ENCODE peak calls at places on chromosomes 11 and 22, in six cellular contexts. J, D, R, B, I and M are unnamed samples.

GRCh38 chr11:108886608-108887007 is 221.7 kb downstream of the DDX10 start:
- DNase-seq in I (no peak), J (no peak), R (no peak), D (no peak), B (no peak), M (no peak)

GRCh38 chr11:125588505-125588904 is 4.1 kb upstream of the STT3A start:
- DNase-seq in I (no peak), D (no peak), B (no peak), R (no peak), J (no peak), M (no peak)

GRCh38 chr11:118076754-118077281 is at the start of gene TMPRSS4:
- DNase-seq in I (no peak), D (no peak), B (no peak), R (no peak), J (no peak), M (no peak)

GRCh38 chr22:35838849-35839646 is 121.4 kb downstream of the APOL5 start:
- DNase-seq in D (no peak), J (peak; percentile 71), R (peak; percentile 25), B (no peak), I (peak; percentile 50), M (peak; percentile 37)

GRCh38 chr11:126146454-126147192 is 64.8 kb downstream of the RPUSD4 start:
- DNase-seq in B (no peak), J (peak; percentile 85), R (no peak), I (no peak), D (no peak), M (no peak)

GRCh38 chr11:70460959-70461358 is 62.6 kb downstream of the CTTN start:
- DNase-seq in R (no peak), B (no peak), J (no peak), I (no peak), D (no peak), M (no peak)

GRCh38 chr11:10622957-10623787 is 54.7 kb upstream of the LYVE1 start:
- DNase-seq in D (no peak), J (peak; percentile 35), B (no peak), R (no peak), I (peak; percentile 54), M (no peak)

GRCh38 chr11:77249427-77249826 is 52.1 kb downstream of the GDPD4 start:
- DNase-seq in I (no peak), B (no peak), J (no peak), D (no peak), R (no peak), M (no peak)

GRCh38 chr11:62149986-62150886 is 26.4 kb downstream of the INCENP start:
- DNase-seq in R (no peak), D (no peak), I (no peak), J (peak; percentile 30), B (no peak), M (no peak)

GRCh38 chr22:39526736-39527171 is 5.8 kb downstream of the RPS19BP1 start:
- DNase-seq in R (no peak), I (no peak), J (no peak), D (no peak), B (no peak), M (no peak)

GRCh38 chr11:68506908-68507307 is 46.4 kb downstream of the PPP6R3 start:
- DNase-seq in I (no peak), D (no peak), R (no peak), B (no peak), J (no peak), M (no peak)

GRCh38 chr11:94201004-94201465 is 72.4 kb downstream of the PANX1 start:
- DNase-seq in R (no peak), D (peak; percentile 29), J (no peak), I (no peak), B (no peak), M (no peak)

GRCh38 chr11:86559311-86559945 is 113.0 kb downstream of the ME3 start:
- DNase-seq in R (no peak), J (no peak), B (no peak), D (peak; percentile 77), I (peak; percentile 45), M (no peak)

GRCh38 chr22:46054091-46054877 is 77.3 kb upstream of the WNT7B start:
- DNase-seq in J (peak; percentile 35), I (peak; percentile 81), B (no peak), D (no peak), R (peak; percentile 75), M (peak; percentile 83)

GRCh38 chr11:70142171-70142875 is 60.8 kb upstream of the FADD start:
- DNase-seq in D (no peak), B (no peak), I (no peak), J (peak; percentile 84), R (no peak), M (peak; percentile 42)

GRCh38 chr11:134393638-134394037 is 18.4 kb downstream of the B3GAT1 start:
- DNase-seq in J (peak; percentile 74), R (no peak), I (no peak), B (no peak), D (no peak), M (peak; percentile 39)

GRCh38 chr11:123479048-123479837 is 49.2 kb downstream of the GRAMD1B start:
- DNase-seq in B (no peak), R (no peak), D (no peak), I (no peak), J (no peak), M (no peak)
- H3K4me3 ChIP-seq in B (no peak overlapping the region), R (no peak overlapping the region), D (no peak overlapping the region), I (no peak overlapping the region), J (no peak overlapping the region), M (no peak overlapping the region)

GRCh38 chr22:49241174-49241851 is 586.4 kb downstream of the BRD1 start:
- DNase-seq in J (no peak), D (peak; percentile 70), B (no peak), R (no peak), I (no peak), M (no peak)

GRCh38 chr22:49240472-49240871 is 587.2 kb downstream of the BRD1 start:
- DNase-seq in I (no peak), R (no peak), B (no peak), D (peak; percentile 89), J (no peak), M (no peak)

GRCh38 chr22:49243335-49243734 is 584.3 kb downstream of the BRD1 start:
- DNase-seq in J (no peak), I (no peak), R (no peak), B (no peak), D (no peak), M (no peak)

GRCh38 chr22:49243965-49244364 is 583.7 kb downstream of the BRD1 start:
- DNase-seq in B (no peak), I (no peak), D (peak; percentile 92), J (no peak), R (no peak), M (no peak)

GRCh38 chr22:49242480-49242879 is 585.2 kb downstream of the BRD1 start:
- DNase-seq in J (no peak), B (no peak), I (no peak), D (peak; percentile 60), R (no peak), M (no peak)
- H3K27me3 ChIP-seq in J (no peaks in the 10 kb centered on the region), B (no peaks in the 10 kb centered on the region), I (no peaks in the 10 kb centered on the region), D (no peaks in the 10 kb centered on the region), R (peaks cover 4% of the 10 kb centered on the region), M (no peaks in the 10 kb centered on the region)

GRCh38 chr11:12540075-12540685 is 134.0 kb upstream of the TEAD1 start:
- DNase-seq in D (peak; percentile 89), I (no peak), J (no peak), B (no peak), R (no peak), M (no peak)

GRCh38 chr11:12542186-12542935 is 131.9 kb upstream of the TEAD1 start:
- DNase-seq in I (no peak), J (no peak), D (peak; percentile 53), R (no peak), B (no peak), M (no peak)

GRCh38 chr11:12540913-12541587 is 133.2 kb upstream of the TEAD1 start:
- DNase-seq in J (peak; percentile 66), D (peak; percentile 92), I (peak; percentile 41), B (no peak), R (peak; percentile 57), M (no peak)

GRCh38 chr11:12539570-12539969 is 134.7 kb upstream of the TEAD1 start:
- DNase-seq in R (no peak), I (no peak), J (no peak), B (no peak), D (no peak), M (no peak)

DNA sequence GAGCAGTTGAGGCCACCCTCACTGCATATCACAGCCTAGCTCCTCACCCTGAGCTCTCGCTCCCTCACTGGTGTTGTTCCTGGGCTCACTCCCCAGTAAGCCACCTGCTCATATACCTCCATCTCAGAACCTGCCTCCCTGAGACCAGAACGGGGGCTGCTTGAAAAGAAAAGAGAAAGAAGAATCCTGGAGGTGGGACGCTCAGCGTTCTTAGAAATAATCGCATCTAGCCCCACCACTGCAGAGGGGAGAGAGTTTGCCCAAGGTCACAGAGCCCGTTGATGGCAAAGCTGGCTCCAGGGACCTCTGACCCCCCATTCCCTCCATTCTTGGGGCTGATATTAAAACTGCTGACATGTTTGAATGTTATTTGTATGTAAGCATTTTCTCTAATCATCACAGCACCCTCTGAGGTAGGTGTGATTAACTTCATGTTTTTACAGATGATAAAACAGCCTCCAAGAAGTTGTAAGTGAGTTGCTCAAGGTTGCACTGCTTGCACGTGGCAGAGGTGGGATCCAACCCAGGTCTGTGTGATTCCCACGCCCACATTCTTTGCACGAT is 132.6 kb upstream of the TEAD1 start:
- DNase-seq in D (peak; percentile 84), B (no peak), I (no peak), R (no peak), J (no peak), M (no peak)
- H3K4me3 ChIP-seq in D (no peak overlapping the region), B (no peak overlapping the region), I (no peak overlapping the region), R (no peak overlapping the region), J (no peak overlapping the region), M (no peak overlapping the region)

GRCh38 chr11:8366316-8366715 is 102.6 kb upstream of the LMO1 start:
- DNase-seq in B (no peak), I (no peak), J (no peak), D (no peak), R (no peak), M (no peak)
- H3K27me3 ChIP-seq in B (no peaks in the 10 kb centered on the region), I (no peaks in the 10 kb centered on the region), J (no peaks in the 10 kb centered on the region), D (no peaks in the 10 kb centered on the region), R (no peaks in the 10 kb centered on the region), M (no peaks in the 10 kb centered on the region)

GRCh38 chr11:28702871-28703270 is 594.7 kb downstream of the METTL15 start:
- DNase-seq in J (no peak), I (no peak), R (no peak), D (no peak), B (no peak), M (no peak)
- H3K4me3 ChIP-seq in J (no peak overlapping the region), I (no peak overlapping the region), R (no peak overlapping the region), D (no peak overlapping the region), B (no peak overlapping the region), M (no peak overlapping the region)

DNA sequence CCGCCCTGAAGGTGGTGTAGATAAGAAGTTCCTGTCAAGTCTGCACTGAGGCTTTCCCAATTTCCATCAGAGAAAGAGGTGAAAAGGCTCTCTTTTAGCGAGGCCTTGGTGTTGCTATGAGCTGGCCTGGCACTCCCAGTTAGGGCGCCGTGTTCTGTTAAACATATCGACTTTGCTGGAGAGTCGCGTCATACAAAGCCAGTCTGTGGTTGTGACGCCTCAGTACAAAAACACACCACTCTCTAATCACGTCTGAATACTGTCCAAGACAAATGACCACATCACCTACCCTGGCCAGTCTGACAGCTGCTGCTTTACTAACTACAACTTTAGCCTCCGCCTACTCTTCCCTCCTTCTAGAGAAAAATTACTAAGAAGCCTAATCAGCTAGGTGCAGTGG is 8.0 kb upstream of the TOLLIP start:
- DNase-seq in D (no peak), R (no peak), I (no peak), J (no peak), B (no peak), M (no peak)
- H3K27me3 ChIP-seq in D (no peaks in the 10 kb centered on the region), R (no peaks in the 10 kb centered on the region), I (no peaks in the 10 kb centered on the region), J (peaks cover 22% of the 10 kb centered on the region), B (no peaks in the 10 kb centered on the region), M (no peaks in the 10 kb centered on the region)